ENCODE peak calls at places on chromosome 2, in eight cellular contexts. S, A, F, C, V, H, X and E are unnamed samples. For H3K79me2, the result is how much of the 10 kb centered on the place peaks cover.

GRCh38 chr2:129757915-129758421 is 221.5 kb upstream of the RAB6C start:
- DNase-seq in S (no peak), A (peak), F (no peak), C (no peak), V (peak), H (no peak), X (no peak), E (no peak)

GRCh38 chr2:96809216-96809882 is 6.7 kb upstream of the CNNM3 start:
- DNase-seq in S (no peak), A (no peak), F (no peak), C (no peak), V (no peak), H (no peak), X (no peak), E (no peak)

GRCh38 chr2:180291060-180291459 is 284.0 kb upstream of the CWC22 start:
- DNase-seq in S (peak), A (no peak), F (peak), C (no peak), V (no peak), H (peak), X (peak), E (no peak)

GRCh38 chr2:173451137-173451536 is 96.5 kb downstream of the CDCA7 start:
- DNase-seq in S (no peak), A (no peak), F (no peak), C (no peak), V (no peak), H (no peak), X (no peak), E (no peak)

GRCh38 chr2:42823744-42824453 is 31.5 kb upstream of the HAAO start:
- DNase-seq in S (no peak), A (no peak), F (no peak), C (no peak), V (no peak), H (peak), X (peak), E (no peak)

GRCh38 chr2:84022810-84023431 is 436.2 kb downstream of the SUCLG1 start:
- DNase-seq in S (peak), A (peak), F (peak), C (peak), V (peak), H (peak), X (peak), E (peak)

GRCh38 chr2:180143633-180144032 is 136.5 kb upstream of the CWC22 start:
- DNase-seq in S (no peak), A (no peak), F (no peak), C (no peak), V (peak), H (no peak), X (no peak), E (no peak)

GRCh38 chr2:176192351-176192750 is 3.9 kb downstream of the HOXD1 start:
- DNase-seq in S (no peak), A (peak), F (no peak), C (no peak), V (peak), H (no peak), X (no peak), E (no peak)

GRCh38 chr2:103401621-103402020 is 639.8 kb downstream of the TMEM182 start:
- DNase-seq in S (peak), A (peak), F (no peak), C (peak), V (peak), H (peak), X (peak), E (no peak)

GRCh38 chr2:161650116-161651015 is 26.1 kb downstream of the SLC4A10 start:
- DNase-seq in S (no peak), A (no peak), F (no peak), C (no peak), V (no peak), H (no peak), X (no peak), E (no peak)

GRCh38 chr2:628651-629050 is 48.6 kb downstream of the TMEM18 start:
- DNase-seq in S (peak), A (no peak), F (peak), C (no peak), V (no peak), H (no peak), X (no peak), E (no peak)

GRCh38 chr2:44730583-44730982 is 210.9 kb upstream of the SIX3 start:
- DNase-seq in S (peak), A (no peak), F (no peak), C (peak), V (no peak), H (no peak), X (no peak), E (no peak)

GRCh38 chr2:44736270-44736942 is 205.1 kb upstream of the SIX3 start:
- DNase-seq in S (no peak), A (no peak), F (no peak), C (no peak), V (no peak), H (no peak), X (no peak), E (no peak)

DNA sequence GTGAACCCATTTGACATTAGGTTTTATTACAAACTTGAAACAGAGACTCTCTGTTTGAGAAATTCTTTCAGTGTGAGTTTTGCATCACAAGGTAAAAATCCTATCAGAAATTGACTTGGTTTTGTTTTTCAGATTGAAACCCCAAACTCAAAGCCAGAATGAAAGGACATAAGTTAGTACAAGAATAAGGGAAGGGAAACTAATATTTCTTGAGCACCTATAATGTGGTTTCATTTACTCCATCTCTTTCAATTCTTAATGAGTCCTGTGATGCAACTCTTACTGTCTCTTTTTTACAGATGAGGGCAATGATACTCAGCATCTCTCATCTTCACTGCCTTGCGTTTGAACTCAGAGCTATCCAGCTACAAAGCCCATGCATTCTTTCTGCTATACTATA is 210.0 kb upstream of the SIX3 start:
- DNase-seq in S (no peak), A (no peak), F (no peak), C (no peak), V (no peak), H (no peak), X (no peak), E (no peak)
- H3K4me2 ChIP-seq in S (no peak), A (no peak), F (no peak), C (no peak), V (no peak), H (no peak), X (no peak), E (no peak)

GRCh38 chr2:113895301-113895700 is 5.4 kb downstream of the ACTR3 start:
- DNase-seq in S (no peak), A (no peak), F (no peak), C (no peak), V (no peak), H (peak), X (peak), E (no peak)

GRCh38 chr2:113901943-113902342 is 12.1 kb downstream of the ACTR3 start:
- DNase-seq in S (no peak), A (no peak), F (no peak), C (no peak), V (no peak), H (no peak), X (no peak), E (peak)

GRCh38 chr2:113895819-113896563 is 6.1 kb downstream of the ACTR3 start:
- DNase-seq in S (no peak), A (no peak), F (no peak), C (no peak), V (no peak), H (no peak), X (no peak), E (no peak)

GRCh38 chr2:113896791-113897190 is 6.9 kb downstream of the ACTR3 start:
- DNase-seq in S (no peak), A (no peak), F (no peak), C (no peak), V (no peak), H (no peak), X (no peak), E (no peak)

DNA sequence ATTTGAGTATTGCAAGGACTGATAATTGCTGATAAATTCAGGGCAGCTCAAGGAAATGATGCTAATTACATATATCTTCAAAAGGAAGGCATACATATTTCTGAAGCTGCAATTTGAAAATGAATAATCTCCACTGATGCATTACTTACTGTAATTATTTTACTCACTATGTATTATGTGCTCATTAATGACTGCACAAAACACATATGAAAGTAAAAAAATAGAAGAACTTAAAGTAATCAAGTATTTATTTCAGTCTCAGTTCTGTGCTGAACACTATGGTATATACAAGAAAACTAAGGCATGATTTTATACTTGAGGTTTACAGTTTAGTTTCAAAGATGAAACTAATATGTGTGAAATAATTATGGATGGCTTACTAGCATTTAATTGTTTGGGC is 9.3 kb downstream of the ACTR3 start:
- DNase-seq in S (no peak), A (no peak), F (no peak), C (no peak), V (no peak), H (no peak), X (no peak), E (no peak)
- H3K79me2 ChIP-seq in S (half or more), A (half or more), F (half or more), C (half or more), V (half or more), H (half or more), X (half or more), E (half or more)

DNA sequence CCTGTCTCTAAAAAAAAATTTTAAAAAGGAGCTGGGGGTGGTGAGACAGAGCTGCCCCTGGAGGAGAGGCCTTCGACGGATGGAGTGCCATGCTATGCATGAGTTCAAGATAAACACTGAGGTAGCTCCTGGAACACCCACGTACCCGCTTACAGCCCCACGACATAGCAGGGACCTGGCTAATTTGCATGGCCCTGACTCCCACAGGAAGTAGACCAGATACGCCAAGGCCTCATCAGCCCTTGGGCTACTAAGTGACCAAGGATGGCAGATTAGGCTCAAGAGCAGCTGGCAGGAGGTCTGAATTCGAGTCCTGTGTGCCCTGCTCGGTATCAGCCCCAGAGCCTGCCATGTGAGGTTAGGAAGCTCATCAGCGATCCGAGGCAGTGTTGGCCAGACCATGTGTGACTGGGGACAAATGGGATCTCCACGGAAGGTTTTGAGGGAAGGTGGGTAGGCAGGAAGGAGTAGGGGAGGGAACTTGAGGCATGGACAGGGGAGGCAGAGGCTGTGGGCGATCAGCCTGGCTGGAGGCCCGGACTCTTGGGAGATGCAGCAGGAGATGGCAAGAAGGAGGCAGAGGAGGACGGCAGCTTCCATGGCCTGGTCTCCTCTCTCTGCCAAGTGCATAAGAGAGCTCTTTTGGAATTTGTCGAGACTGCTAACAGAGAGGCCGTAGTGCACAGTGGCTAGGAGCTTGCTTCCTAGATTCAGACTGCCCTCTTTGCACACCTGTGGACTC is 218.3 kb downstream of the GLI2 start:
- DNase-seq in S (no peak), A (no peak), F (no peak), C (no peak), V (no peak), H (no peak), X (no peak), E (no peak)
- H3K4me2 ChIP-seq in S (no peak), A (no peak), F (no peak), C (no peak), V (no peak), H (no peak), X (no peak), E (no peak)

DNA sequence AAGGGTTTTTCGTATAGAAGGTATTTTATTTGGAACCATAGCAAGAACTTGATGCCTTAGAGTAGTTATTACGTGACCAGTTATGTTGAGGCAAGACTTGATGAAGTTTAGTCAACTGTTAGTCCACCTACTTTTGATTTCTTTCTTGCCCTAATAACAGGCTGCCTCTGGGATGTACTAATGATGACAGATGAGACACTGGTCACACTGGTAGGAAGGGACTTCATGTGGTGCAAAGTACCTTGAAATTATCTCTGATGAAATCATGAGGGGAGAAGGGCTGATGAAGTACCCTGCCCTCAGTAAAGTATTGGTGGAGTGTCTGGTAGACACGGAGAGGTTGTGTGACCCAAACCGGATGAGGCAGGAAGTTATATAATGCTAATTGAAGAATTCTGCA is 5.4 kb downstream of the DIS3L2 start:
- DNase-seq in S (no peak), A (no peak), F (no peak), C (no peak), V (no peak), H (no peak), X (no peak), E (no peak)
- H3K79me2 ChIP-seq in S (half or more), A (half or more), F (half or more), C (half or more), V (under half), H (under half), X (half or more), E (under half)

DNA sequence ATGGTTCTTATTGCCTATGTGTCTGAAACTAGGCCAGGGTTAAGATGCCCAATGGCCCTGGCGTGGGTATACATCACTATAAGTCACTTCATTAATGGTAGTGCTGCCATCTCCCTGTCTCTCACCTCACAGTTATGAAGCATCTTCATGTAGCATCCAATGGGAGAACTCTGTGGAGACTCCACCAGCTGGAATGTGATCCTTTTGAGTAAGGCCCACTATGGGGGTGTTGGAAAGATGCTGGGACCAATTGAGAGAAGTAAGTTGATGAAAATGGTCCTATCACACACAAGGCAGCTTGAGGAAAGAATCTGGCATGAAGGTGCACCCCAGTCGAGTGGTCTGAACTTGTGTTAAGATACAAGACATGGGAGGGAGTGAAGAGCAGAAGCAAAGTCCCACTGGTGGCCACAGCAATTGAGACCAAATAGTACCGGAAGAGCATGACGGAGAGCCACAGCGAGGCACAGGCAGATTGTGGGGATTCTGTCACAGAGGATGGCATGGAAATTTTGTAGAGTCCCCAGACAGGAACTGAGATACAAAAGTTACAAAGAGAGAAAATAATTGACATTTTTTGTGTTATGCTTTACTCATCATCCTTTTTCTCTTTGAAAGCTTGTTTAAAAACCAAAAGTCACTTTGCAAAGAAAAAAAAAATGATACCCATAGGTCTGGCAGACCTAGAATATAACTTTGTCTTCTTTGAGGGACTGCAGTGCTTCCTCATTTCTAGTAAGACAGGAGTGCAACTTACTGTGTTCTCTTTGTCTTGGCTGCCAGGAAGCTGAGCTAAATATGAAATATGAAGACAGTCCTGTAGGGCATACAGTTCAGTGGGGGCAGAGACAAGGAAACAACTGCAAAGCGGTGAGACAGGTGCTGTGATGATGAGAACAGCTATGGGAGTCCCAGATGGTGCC is 4.9 kb downstream of the ARHGAP25 start:
- DNase-seq in S (no peak), A (no peak), F (no peak), C (no peak), V (no peak), H (no peak), X (no peak), E (peak)
- H3K4me2 ChIP-seq in S (no peak), A (no peak), F (no peak), C (no peak), V (no peak), H (no peak), X (no peak), E (peak)

GRCh38 chr2:31888550-31888949 is 122.3 kb downstream of the MEMO1 start:
- DNase-seq in S (no peak), A (no peak), F (no peak), C (no peak), V (no peak), H (no peak), X (no peak), E (no peak)
- H3K79me2 ChIP-seq in S (under half), A (under half), F (under half), C (under half), V (under half), H (under half), X (under half), E (under half)

GRCh38 chr2:207226243-207226642 is 60.5 kb upstream of the KLF7 start:
- DNase-seq in S (peak), A (no peak), F (no peak), C (no peak), V (peak), H (no peak), X (no peak), E (no peak)

GRCh38 chr2:207227749-207228145 is 62.0 kb upstream of the KLF7 start:
- DNase-seq in S (no peak), A (no peak), F (no peak), C (no peak), V (no peak), H (no peak), X (no peak), E (no peak)

GRCh38 chr2:207227062-207227748 is 61.5 kb upstream of the KLF7 start:
- DNase-seq in S (no peak), A (peak), F (no peak), C (peak), V (peak), H (peak), X (peak), E (no peak)

GRCh38 chr2:207225773-207226172 is 60.0 kb upstream of the KLF7 start:
- DNase-seq in S (no peak), A (no peak), F (no peak), C (no peak), V (no peak), H (no peak), X (no peak), E (no peak)

GRCh38 chr2:207226671-207227061 is 60.9 kb upstream of the KLF7 start:
- DNase-seq in S (no peak), A (no peak), F (no peak), C (no peak), V (peak), H (no peak), X (no peak), E (no peak)
- H3K4me2 ChIP-seq in S (no peak), A (peak), F (no peak), C (peak), V (peak), H (peak), X (peak), E (no peak)

DNA sequence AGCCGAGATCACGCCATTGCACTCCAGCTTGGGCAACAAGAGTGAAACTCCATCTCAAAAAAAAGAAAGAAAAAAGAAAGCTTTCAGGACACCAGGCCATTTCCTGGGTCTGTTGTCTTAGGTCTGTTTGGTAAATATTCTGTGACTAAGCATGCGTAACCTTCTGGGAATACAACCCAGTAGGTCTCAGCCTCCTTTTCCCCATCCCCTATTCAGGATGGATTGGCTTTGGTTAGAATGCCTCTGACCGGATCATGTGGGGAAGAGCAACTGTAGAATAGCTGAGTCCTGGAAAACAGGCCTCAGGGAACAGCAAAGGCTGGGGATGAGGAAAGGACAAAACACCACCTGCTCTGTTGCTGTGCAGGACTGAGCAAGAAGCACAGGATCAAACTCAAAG is 1.6 kb upstream of the PDCL3 start:
- DNase-seq in S (peak), A (no peak), F (no peak), C (no peak), V (no peak), H (no peak), X (no peak), E (no peak)
- H3K79me2 ChIP-seq in S (under half), A (under half), F (under half), C (under half), V (under half), H (under half), X (under half), E (under half)